ENCODE peak calls at places on chromosomes 5 and 9, in five cellular contexts. R is mucosa of descending colon, P is IMR-90, U is kidney epithelial cell, S is GM10248. Y is an unnamed sample.

GRCh38 chr9:126326228-126327015 is at the start of gene MVB12B:
- DNase-seq in R (peak), P (peak), U (no peak), S (peak), Y (peak)

GRCh38 chr9:95807326-95807947 is 68.1 kb upstream of the ERCC6L2 start:
- DNase-seq in R (no peak), P (peak), U (no peak), S (no peak), Y (no peak)

GRCh38 chr5:109407913-109408312 is 1.9 kb downstream of the PJA2 start:
- DNase-seq in R (no peak), P (no peak), U (no peak), S (no peak), Y (no peak)

GRCh38 chr9:115668506-115668905 is 485.1 kb upstream of the PAPPA start:
- DNase-seq in R (no peak), P (peak), U (peak), S (no peak), Y (no peak)

GRCh38 chr9:35906923-35907699 is 1.1 kb downstream of the HRCT1 start:
- DNase-seq in R (peak), P (peak), U (no peak), S (no peak), Y (no peak)

GRCh38 chr9:125807065-125807464 is 59.9 kb downstream of the PBX3 start:
- DNase-seq in R (no peak), P (peak), U (no peak), S (no peak), Y (no peak)

GRCh38 chr5:126015244-126016054 is 407.8 kb upstream of the GRAMD2B start:
- DNase-seq in R (no peak), P (peak), U (peak), S (no peak), Y (no peak)

GRCh38 chr5:7897014-7897600 is 28.2 kb downstream of the MTRR start:
- DNase-seq in R (no peak), P (peak), U (no peak), S (no peak), Y (peak)

GRCh38 chr5:6545770-6546690 is 86.8 kb downstream of the NSUN2 start:
- DNase-seq in R (no peak), P (no peak), U (no peak), S (no peak), Y (no peak)

GRCh38 chr5:22926574-22926973 is 73.4 kb upstream of the CDH12 start:
- DNase-seq in R (no peak), P (no peak), U (no peak), S (no peak), Y (no peak)
- TF ChIP-seq CTCF in R (no peak), P (no peak), U (no peak), S (no peak), Y (no peak)

DNA sequence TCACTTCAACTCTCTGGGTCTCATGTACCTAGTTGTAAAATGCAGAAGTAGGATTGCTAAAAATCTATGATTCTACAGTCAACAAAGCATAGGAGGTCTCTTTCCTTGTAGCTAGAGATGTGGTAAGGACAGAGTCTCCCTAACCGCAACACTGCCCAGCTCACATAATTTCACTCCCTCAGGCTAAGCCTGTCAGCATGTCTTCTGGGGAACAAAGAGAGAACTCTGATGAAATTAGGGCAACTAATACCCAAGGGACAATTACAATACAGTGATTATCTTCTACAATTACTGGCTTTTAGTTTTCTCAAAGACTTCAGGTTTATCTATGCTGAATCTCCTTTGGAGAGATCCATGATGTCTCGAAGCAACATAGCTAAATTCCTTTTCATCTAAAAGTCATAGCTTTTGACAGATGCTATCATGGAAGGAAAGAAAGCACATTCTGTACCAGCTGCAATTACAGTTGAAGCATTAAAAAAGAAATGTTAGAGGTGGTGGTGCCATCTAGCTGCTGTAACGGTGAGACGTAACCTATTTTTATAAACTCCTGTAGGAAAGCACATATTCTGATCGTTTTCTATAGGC is 141.1 kb upstream of the TARS1 start:
- DNase-seq in R (no peak), P (peak), U (peak), S (peak), Y (no peak)
- TF ChIP-seq CTCF in R (no peak), P (peak), U (peak), S (peak), Y (peak)

GRCh38 chr5:145908206-145908945 is 28.0 kb upstream of the SH3RF2 start:
- DNase-seq in R (no peak), P (no peak), U (no peak), S (no peak), Y (no peak)
- TF ChIP-seq CTCF in R (no peak), P (no peak), U (peak), S (no peak), Y (no peak)

GRCh38 chr5:160649304-160649703 is 202.7 kb downstream of the ATP10B start:
- DNase-seq in R (no peak), P (no peak), U (no peak), S (no peak), Y (peak)
- TF ChIP-seq CTCF in R (no peak), P (no peak), U (peak), S (peak), Y (no peak)

GRCh38 chr5:86757824-86758223 is 140.1 kb downstream of the COX7C start:
- DNase-seq in R (no peak), P (peak), U (no peak), S (no peak), Y (no peak)

GRCh38 chr5:86756839-86757238 is 139.1 kb downstream of the COX7C start:
- DNase-seq in R (no peak), P (no peak), U (no peak), S (no peak), Y (no peak)
- TF ChIP-seq CTCF in R (no peak), P (no peak), U (no peak), S (no peak), Y (no peak)

GRCh38 chr5:173395257-173395932 is 67.2 kb upstream of the STC2 start:
- DNase-seq in R (no peak), P (peak), U (no peak), S (no peak), Y (no peak)
- TF ChIP-seq CTCF in R (no peak), P (peak), U (peak), S (no peak), Y (no peak)

Y was measured in activated CD8-positive, alpha-beta T cell treated with anti-CD3 and anti-CD28 coated beads for 36 hours.